ENCODE peak calls at places on chromosomes 3 and 15, in four cellular contexts. One of them, this sample, is unnamed.

GRCh38 chr3:42514876-42515275 is 12.4 kb downstream of the VIPR1 start:
- DNase-seq in SK-N-SH: no peak
- DNase-seq in WTC11: no peak
- DNase-seq in K562: no peak
- DNase-seq in this sample: no peak

GRCh38 chr3:123419850-123420292 is 29.0 kb downstream of the ADCY5 start:
- DNase-seq in WTC11: no peak
- DNase-seq in SK-N-SH: no peak
- DNase-seq in K562: no peak
- DNase-seq in this sample: no peak

GRCh38 chr3:11641683-11642407 is 1.9 kb downstream of the VGLL4 start:
- DNase-seq in SK-N-SH: no peak
- DNase-seq in K562: no peak
- DNase-seq in WTC11: no peak
- DNase-seq in this sample: no peak

GRCh38 chr3:61449327-61450040 is 111.9 kb upstream of the PTPRG start:
- DNase-seq in SK-N-SH: no peak
- DNase-seq in K562: no peak
- DNase-seq in WTC11: no peak
- DNase-seq in this sample: no peak

GRCh38 chr3:98657429-98657828 is 64.0 kb upstream of the CPOX start:
- DNase-seq in WTC11: peak; percentile 76
- DNase-seq in SK-N-SH: peak; percentile 33
- DNase-seq in K562: no peak
- DNase-seq in this sample: no peak

GRCh38 chr3:40379674-40380306 is 7.2 kb upstream of the ENTPD3 start:
- DNase-seq in K562: no peak
- DNase-seq in SK-N-SH: no peak
- DNase-seq in WTC11: no peak
- DNase-seq in this sample: no peak

GRCh38 chr15:77983708-77984445 is 93.6 kb downstream of the TBC1D2B start:
- DNase-seq in WTC11: no peak
- DNase-seq in SK-N-SH: no peak
- DNase-seq in K562: no peak
- DNase-seq in this sample: no peak

GRCh38 chr3:32457971-32458471 is 44.6 kb downstream of the CMTM6 start:
- DNase-seq in K562: no peak
- DNase-seq in WTC11: no peak
- DNase-seq in SK-N-SH: no peak
- DNase-seq in this sample: no peak

GRCh38 chr15:60444289-60444912 is 34.5 kb downstream of the ICE2 start:
- DNase-seq in K562: no peak
- DNase-seq in SK-N-SH: peak; percentile 10
- DNase-seq in WTC11: no peak
- DNase-seq in this sample: no peak

GRCh38 chr15:85003593-85004312 is 22.1 kb downstream of the PDE8A start:
- DNase-seq in SK-N-SH: no peak
- DNase-seq in K562: no peak
- DNase-seq in WTC11: no peak
- DNase-seq in this sample: no peak

GRCh38 chr3:192077795-192078497 is 617.0 kb downstream of the PYDC2 start:
- DNase-seq in WTC11: no peak
- DNase-seq in K562: no peak
- DNase-seq in SK-N-SH: no peak
- DNase-seq in this sample: no peak
- TF ChIP-seq USF1 in WTC11: no peak
- TF ChIP-seq USF1 in K562: no peak
- TF ChIP-seq USF1 in SK-N-SH: no peak
- TF ChIP-seq USF1 in this sample: no peak

GRCh38 chr3:72155391-72156064 is 370.6 kb upstream of the PROK2 start:
- DNase-seq in K562: peak; percentile 59
- DNase-seq in WTC11: no peak
- DNase-seq in SK-N-SH: peak; percentile 38
- DNase-seq in this sample: no peak

GRCh38 chr3:72159487-72159886 is 374.5 kb upstream of the PROK2 start:
- DNase-seq in SK-N-SH: no peak
- DNase-seq in WTC11: no peak
- DNase-seq in K562: no peak
- DNase-seq in this sample: no peak

GRCh38 chr3:72160351-72160750 is 375.4 kb upstream of the PROK2 start:
- DNase-seq in SK-N-SH: no peak
- DNase-seq in K562: no peak
- DNase-seq in WTC11: no peak
- DNase-seq in this sample: no peak

GRCh38 chr3:72158639-72159005 is 373.7 kb upstream of the PROK2 start:
- DNase-seq in K562: no peak
- DNase-seq in SK-N-SH: no peak
- DNase-seq in WTC11: no peak
- DNase-seq in this sample: no peak

GRCh38 chr3:72157782-72158638 is 373.1 kb upstream of the PROK2 start:
- DNase-seq in SK-N-SH: no peak
- DNase-seq in K562: no peak
- DNase-seq in WTC11: no peak
- DNase-seq in this sample: no peak
- TF ChIP-seq USF1 in SK-N-SH: no peak
- TF ChIP-seq USF1 in K562: no peak
- TF ChIP-seq USF1 in WTC11: no peak
- TF ChIP-seq USF1 in this sample: no peak

GRCh38 chr3:172666181-172666872 is 44.5 kb downstream of the NCEH1 start:
- DNase-seq in WTC11: no peak
- DNase-seq in K562: no peak
- DNase-seq in SK-N-SH: no peak
- DNase-seq in this sample: no peak

DNA sequence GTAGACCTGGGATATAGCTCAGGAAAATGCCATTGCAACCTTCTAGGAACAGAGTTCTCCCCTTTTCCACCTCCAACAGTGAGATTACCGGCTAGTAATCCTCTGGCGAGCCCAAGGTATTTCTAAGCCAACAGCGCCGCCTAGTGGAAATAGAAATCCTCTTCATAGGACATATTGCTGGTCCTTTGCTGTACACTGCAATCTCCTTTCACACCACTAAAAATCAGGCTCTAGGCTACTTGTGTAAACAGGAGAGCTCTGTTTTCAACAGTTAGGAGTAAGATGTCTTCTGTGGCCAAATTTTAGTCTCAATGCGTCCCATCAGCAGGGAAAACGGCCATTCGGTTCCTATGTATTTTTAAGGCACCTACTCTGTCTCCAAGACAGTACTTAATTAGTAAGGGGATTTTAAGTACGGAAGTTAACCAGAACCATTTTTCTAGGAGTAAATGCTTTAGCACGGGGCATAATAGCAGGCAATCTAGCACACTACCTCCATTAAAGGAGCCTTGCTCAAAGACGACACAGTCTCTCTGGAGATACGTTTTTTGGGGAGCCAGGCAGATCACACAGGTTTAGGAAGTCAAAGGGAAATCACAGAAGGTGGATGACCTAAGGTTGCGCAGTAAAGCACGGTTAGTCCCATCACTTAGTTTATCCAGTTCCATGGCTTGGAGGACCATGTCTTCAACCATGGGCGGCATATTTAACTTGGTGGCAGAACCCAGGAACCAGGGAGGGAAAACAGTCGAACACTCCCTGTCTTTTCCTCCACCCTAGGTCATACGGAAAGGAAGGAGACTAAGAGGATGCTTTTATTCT is 43.8 kb downstream of the NCEH1 start:
- DNase-seq in WTC11: peak; percentile 83
- DNase-seq in K562: peak; percentile 62
- DNase-seq in SK-N-SH: peak; percentile 62
- DNase-seq in this sample: no peak
- TF ChIP-seq USF1 in WTC11: no peak
- TF ChIP-seq USF1 in K562: no peak
- TF ChIP-seq USF1 in SK-N-SH: no peak
- TF ChIP-seq USF1 in this sample: no peak

DNA sequence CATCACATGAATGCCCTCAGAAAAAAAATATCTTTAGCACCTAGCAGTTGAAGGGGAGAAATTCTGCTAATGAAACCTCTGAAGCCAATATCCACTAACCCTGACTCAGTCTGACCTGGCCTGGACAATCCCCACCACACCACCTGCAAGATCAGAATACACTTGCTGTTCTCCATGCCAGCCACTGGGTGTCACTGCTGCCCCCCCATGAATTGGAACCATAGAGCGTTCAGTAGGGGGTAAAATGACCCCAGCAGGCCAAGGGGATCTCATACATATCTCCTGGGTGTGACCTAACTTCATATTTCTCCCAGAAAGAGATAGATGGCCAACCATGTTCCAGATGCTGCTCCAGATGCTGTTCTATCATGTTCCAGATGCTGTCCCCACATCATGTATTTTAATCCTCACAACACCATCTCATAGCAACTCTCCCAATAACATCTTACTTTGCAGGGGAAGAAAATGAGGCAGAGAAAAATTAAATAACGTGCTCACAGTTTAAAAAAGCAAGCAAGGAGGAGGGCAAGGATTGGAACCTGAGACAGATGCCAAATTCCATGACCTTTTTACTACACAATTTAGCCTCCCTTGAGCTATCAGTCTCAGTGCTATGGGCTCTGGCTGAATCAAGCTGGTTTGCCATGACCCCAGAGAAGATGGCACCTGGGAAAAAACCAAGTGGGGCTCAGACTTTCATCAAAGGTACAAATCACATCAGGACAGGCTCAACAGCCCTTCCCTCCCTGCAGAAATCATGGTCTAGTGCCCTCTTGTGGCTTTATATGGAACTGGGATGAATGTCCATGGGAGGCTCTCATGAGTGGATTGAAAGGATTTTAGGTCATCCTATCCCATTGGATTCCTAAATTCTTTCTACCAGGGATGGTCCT is 12.4 kb downstream of the NTRK3 start:
- DNase-seq in SK-N-SH: peak; percentile 62
- DNase-seq in WTC11: peak; percentile 37
- DNase-seq in K562: peak; percentile 68
- DNase-seq in this sample: no peak
- TF ChIP-seq USF1 in SK-N-SH: no peak
- TF ChIP-seq USF1 in WTC11: no peak
- TF ChIP-seq USF1 in K562: no peak
- TF ChIP-seq USF1 in this sample: no peak

GRCh38 chr15:39345176-39345575 is 235.7 kb upstream of the THBS1 start:
- DNase-seq in SK-N-SH: no peak
- DNase-seq in WTC11: no peak
- DNase-seq in K562: no peak
- DNase-seq in this sample: no peak
- TF ChIP-seq USF1 in SK-N-SH: no peak
- TF ChIP-seq USF1 in WTC11: no peak
- TF ChIP-seq USF1 in K562: no peak
- TF ChIP-seq USF1 in this sample: no peak

GRCh38 chr3:181941250-181941649 is 229.5 kb downstream of the SOX2 start:
- DNase-seq in K562: no peak
- DNase-seq in WTC11: no peak
- DNase-seq in SK-N-SH: no peak
- DNase-seq in this sample: no peak
- TF ChIP-seq USF1 in K562: no peak
- TF ChIP-seq USF1 in WTC11: no peak
- TF ChIP-seq USF1 in SK-N-SH: no peak
- TF ChIP-seq USF1 in this sample: no peak

DNA sequence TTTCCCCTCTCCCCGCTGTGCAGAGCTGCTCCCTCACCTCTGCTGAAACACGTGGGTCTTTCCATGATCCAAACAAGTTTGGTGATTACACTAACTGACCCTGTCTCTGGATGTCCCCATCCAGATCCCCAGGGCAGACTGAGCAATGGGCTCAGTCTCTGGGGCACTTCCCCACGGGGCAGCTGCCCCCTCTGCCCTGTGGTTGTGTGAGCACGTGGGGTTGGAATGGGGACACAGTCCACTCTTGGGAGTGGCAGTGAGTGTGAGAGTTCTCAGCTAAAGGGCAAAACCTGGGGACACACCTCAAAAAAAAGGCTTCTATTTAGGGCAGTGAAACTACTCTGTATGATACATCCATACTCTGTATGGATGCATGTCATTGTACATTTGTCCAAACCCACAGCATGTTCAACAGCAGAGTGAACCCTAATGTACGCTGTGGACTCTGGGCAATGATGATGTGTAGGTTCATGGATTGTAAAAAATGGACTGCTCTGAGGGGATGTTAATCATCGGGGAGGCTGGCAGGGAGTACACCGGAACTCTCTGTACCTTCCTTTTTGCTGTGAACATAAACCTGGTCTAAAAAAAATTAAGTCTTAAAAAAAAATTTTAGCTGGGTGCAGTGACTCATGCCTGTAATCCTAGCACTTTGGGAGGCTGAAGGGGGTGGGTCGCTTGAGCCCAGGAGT is 49.9 kb upstream of the BLM start:
- DNase-seq in WTC11: no peak
- DNase-seq in SK-N-SH: no peak
- DNase-seq in K562: no peak
- DNase-seq in this sample: no peak
- TF ChIP-seq USF1 in WTC11: no peak
- TF ChIP-seq USF1 in SK-N-SH: no peak
- TF ChIP-seq USF1 in K562: no peak
- TF ChIP-seq USF1 in this sample: no peak